ENCODE peak calls at places on chromosomes 12 and 14, in nine cellular contexts. F is HepG2, C is GM12891, T is breast epithelium, P is SK-N-SH, D is GM12892, R is GM23338, Z is suprapubic skin, H is stomach. K is an unnamed sample.

GRCh38 chr12:84910549-84911241 is 1.9 kb downstream of the SLC6A15 start:
- DNase-seq in F (no peak), C (no peak), T (peak; percentile 47), P (peak; percentile 36), D (no peak), R (peak; percentile 23), Z (peak; percentile 55), H (no peak), K (no peak)

GRCh38 chr14:70808023-70808401 is 1.3 kb downstream of the MAP3K9 start:
- DNase-seq in F (peak; percentile 47), C (no peak), T (no peak), P (peak; percentile 54), D (peak; percentile 33), R (peak; percentile 85), Z (no peak), H (peak; percentile 56), K (no peak)

GRCh38 chr14:94933411-94933964 is 163.6 kb upstream of the GSC start:
- DNase-seq in F (no peak), C (no peak), T (no peak), P (no peak), D (no peak), R (no peak), Z (no peak), H (no peak), K (no peak)

GRCh38 chr14:85625925-85626585 is 96.1 kb downstream of the FLRT2 start:
- DNase-seq in F (no peak), C (no peak), T (no peak), P (no peak), D (no peak), R (no peak), Z (no peak), H (no peak), K (no peak)

GRCh38 chr12:67661311-67662011 is 12.9 kb downstream of the DYRK2 start:
- DNase-seq in F (no peak), C (no peak), T (no peak), P (peak; percentile 47), D (no peak), R (no peak), Z (no peak), H (no peak), K (no peak)

GRCh38 chr12:1256285-1256684 is 265.3 kb downstream of the ERC1 start:
- DNase-seq in F (no peak), C (no peak), T (no peak), P (no peak), D (no peak), R (no peak), Z (no peak), H (no peak), K (no peak)

GRCh38 chr12:44294649-44295048 is 458.8 kb downstream of the TMEM117 start:
- DNase-seq in F (no peak), C (no peak), T (no peak), P (no peak), D (no peak), R (no peak), Z (no peak), H (no peak), K (no peak)

GRCh38 chr14:91348861-91349465 is 68.7 kb downstream of the CCDC88C start:
- DNase-seq in F (no peak), C (no peak), T (no peak), P (no peak), D (no peak), R (no peak), Z (no peak), H (no peak), K (no peak)

DNA sequence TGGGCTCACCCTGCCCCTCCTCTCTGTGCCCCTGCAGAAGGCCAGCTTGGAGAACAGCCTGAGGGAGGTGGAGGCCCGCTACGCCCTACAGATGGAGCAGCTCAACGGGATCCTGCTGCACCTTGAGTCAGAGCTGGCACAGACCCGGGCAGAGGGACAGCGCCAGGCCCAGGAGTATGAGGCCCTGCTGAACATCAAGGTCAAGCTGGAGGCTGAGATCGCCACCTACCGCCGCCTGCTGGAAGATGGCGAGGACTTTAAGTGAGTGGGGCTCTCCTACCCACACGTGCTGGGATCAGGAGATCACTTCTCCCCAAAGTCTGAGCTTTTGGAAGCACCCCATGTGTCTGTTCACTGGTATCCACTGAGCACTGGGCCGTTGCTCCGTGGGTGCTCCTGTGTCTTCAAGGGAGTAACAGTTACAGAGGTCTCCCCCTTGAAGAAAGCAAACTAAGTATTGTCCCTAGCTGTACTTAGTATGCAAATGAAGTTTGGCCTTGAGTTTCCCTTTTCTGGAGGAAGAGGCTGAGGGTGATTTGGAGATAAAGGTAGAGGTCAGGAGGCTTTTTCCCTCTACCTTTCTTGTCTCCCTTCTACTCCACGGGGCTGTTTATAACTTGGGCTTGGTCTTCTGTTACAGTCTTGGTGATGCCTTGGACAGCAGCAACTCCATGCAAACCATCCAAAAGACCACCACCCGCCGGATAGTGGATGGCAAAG is 3.3 kb downstream of the KRT18 start:
- DNase-seq in F (no peak), C (no peak), T (peak; percentile 71), P (no peak), D (no peak), R (no peak), Z (no peak), H (peak; percentile 80), K (peak; percentile 65)
- TF ChIP-seq POLR2AphosphoS5 in F (no peak), C (no peak), T (no peak), P (no peak), D (no peak), R (no peak), Z (no peak), H (peak; percentile 19), K (no peak)

GRCh38 chr12:69070319-69071090 is 137.5 kb upstream of the CPM start:
- DNase-seq in F (peak; percentile 56), C (peak; percentile 26), T (no peak), P (peak; percentile 56), D (peak; percentile 20), R (peak; percentile 92), Z (peak; percentile 67), H (peak; percentile 78), K (no peak)

GRCh38 chr12:69066420-69067373 is 133.7 kb upstream of the CPM start:
- DNase-seq in F (no peak), C (no peak), T (no peak), P (no peak), D (no peak), R (peak; percentile 11), Z (no peak), H (no peak), K (peak; percentile 40)

GRCh38 chr12:69069479-69069878 is 136.5 kb upstream of the CPM start:
- DNase-seq in F (no peak), C (no peak), T (no peak), P (no peak), D (no peak), R (no peak), Z (no peak), H (no peak), K (no peak)

GRCh38 chr12:69067713-69068112 is 134.7 kb upstream of the CPM start:
- DNase-seq in F (no peak), C (no peak), T (no peak), P (no peak), D (no peak), R (no peak), Z (no peak), H (no peak), K (no peak)

DNA sequence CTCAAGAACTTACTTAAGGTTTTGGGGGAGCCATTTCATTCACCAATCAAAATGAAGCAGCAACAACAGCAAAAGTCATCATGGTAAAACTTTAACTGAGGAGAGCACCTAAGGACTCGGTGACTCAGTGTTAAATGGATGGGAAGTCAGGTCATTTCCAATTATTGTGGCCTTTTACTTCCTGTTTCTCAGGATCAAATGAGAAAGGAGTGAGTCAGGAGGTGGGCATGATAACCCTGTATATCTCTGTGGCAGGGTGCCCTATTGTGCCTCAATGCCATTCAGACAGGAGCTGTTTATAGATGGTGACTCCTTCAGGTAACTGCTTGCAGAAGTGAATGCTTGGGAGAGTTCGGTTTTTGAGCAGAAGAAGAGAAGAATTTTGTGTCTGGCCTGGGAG is 135.5 kb upstream of the CPM start:
- DNase-seq in F (peak; percentile 46), C (no peak), T (no peak), P (no peak), D (no peak), R (no peak), Z (no peak), H (peak; percentile 53), K (peak; percentile 52)
- TF ChIP-seq POLR2AphosphoS5 in F (no peak), C (no peak), T (no peak), P (no peak), D (no peak), R (no peak), Z (no peak), H (peak; percentile 85), K (peak; percentile 24)

GRCh38 chr14:104792945-104793702 is 2.4 kb downstream of the AKT1 start:
- DNase-seq in F (no peak), C (no peak), T (no peak), P (no peak), D (no peak), R (peak; percentile 64), Z (no peak), H (no peak), K (no peak)

GRCh38 chr14:104794641-104795467 is 694 bp downstream of the AKT1 start:
- DNase-seq in F (no peak), C (peak; percentile 71), T (no peak), P (peak; percentile 82), D (peak; percentile 72), R (peak; percentile 56), Z (no peak), H (peak; percentile 51), K (peak; percentile 92)

GRCh38 chr14:104795468-104795780 is at the start of gene AKT1:
- DNase-seq in F (no peak), C (no peak), T (no peak), P (no peak), D (no peak), R (no peak), Z (no peak), H (no peak), K (no peak)

GRCh38 chr14:104793703-104793959 is 1.9 kb downstream of the AKT1 start:
- DNase-seq in F (no peak), C (no peak), T (no peak), P (no peak), D (no peak), R (no peak), Z (no peak), H (no peak), K (no peak)

DNA sequence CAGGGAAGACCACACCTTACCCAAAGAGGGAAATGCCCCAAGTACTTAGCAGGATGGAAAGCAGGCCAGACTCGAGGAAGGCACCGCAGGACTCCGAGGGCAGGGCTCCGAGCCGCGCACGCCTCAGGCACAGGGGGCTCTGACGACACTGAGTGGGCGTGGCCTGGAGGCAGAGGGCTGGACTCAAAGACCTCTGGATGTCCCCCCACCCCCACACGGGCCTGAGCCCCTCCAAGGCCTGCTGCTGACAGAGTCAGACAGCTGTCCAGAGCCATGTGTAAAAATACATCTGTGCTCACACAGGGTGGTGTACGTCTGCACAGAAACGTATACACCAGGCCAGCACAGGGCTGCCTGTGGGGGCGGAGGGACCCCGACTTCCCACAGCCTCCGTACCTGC is 1.4 kb downstream of the AKT1 start:
- DNase-seq in F (peak; percentile 57), C (peak; percentile 76), T (no peak), P (peak; percentile 92), D (no peak), R (no peak), Z (no peak), H (peak; percentile 52), K (peak; percentile 86)
- TF ChIP-seq POLR2AphosphoS5 in F (peak; percentile 17), C (no peak), T (no peak), P (no peak), D (no peak), R (no peak), Z (no peak), H (no peak), K (no peak)

DNA sequence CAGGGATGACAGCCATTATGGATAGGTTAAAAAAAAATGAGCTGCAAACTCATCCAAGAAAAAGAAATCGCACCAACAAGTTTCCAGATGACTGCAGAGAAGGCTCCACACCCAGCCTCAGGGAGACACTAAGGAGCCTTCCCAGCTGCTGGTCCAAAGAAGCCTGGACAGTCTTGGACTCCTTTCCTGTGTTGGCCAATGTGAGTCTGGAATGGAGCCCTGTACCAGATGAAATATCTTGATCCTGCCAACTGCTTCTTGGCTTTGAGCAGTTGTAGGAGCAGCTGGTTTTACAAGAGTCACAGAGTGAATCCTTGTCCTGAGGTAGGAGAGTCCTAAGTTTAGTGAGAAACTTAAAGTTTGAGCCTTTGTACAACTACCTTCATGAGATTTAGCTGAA is 44.4 kb downstream of the SLC38A1 start:
- DNase-seq in F (no peak), C (no peak), T (no peak), P (no peak), D (no peak), R (no peak), Z (peak; percentile 76), H (no peak), K (no peak)
- TF ChIP-seq POLR2AphosphoS5 in F (no peak), C (no peak), T (no peak), P (no peak), D (no peak), R (no peak), Z (peak; percentile 27), H (peak; percentile 62), K (no peak)

K was measured in upper lobe of left lung.